ENCODE peak calls at places on chromosomes 4 and X, in ten cellular contexts. H, T, E, Z, X, M, B, G, U and V are unnamed samples.
A peak's percentile ranks its signal among the peaks of the same experiment; 100 is the strongest.

GRCh38 chr4:95363579-95363965 is 185.2 kb downstream of the UNC5C start:
- DNase-seq in G (no peak), E (no peak), B (no peak), Z (no peak), X (no peak), T (no peak), U (no peak), H (no peak), M (no peak), V (no peak)

GRCh38 chrX:52341493-52341892 is 27.3 kb upstream of the XAGE2 start:
- DNase-seq in E (no peak), Z (no peak), H (no peak), T (no peak), U (no peak), M (no peak), X (no peak), G (no peak), B (no peak), V (no peak)

GRCh38 chrX:119870626-119871131 is 854 bp downstream of the RNF113A start:
- DNase-seq in T (peak; percentile 21), G (no peak), X (peak; percentile 29), B (no peak), U (peak; percentile 17), H (peak; percentile 27), E (no peak), M (no peak), Z (no peak), V (no peak)

GRCh38 chr4:121189811-121190210 is 25.7 kb upstream of the TNIP3 start:
- DNase-seq in H (no peak), U (no peak), T (no peak), B (no peak), E (no peak), Z (no peak), G (no peak), M (no peak), X (peak; percentile 13), V (no peak)

GRCh38 chrX:153794897-153795816 is 689 bp downstream of the SSR4 start:
- DNase-seq in M (no peak), X (peak; percentile 19), B (no peak), T (peak; percentile 35), H (no peak), Z (no peak), U (no peak), G (peak; percentile 17), E (no peak), V (no peak)

GRCh38 chrX:7225338-7225737 is 77.4 kb upstream of the PUDP start:
- DNase-seq in M (no peak), Z (no peak), X (no peak), H (no peak), G (no peak), E (no peak), U (no peak), T (no peak), B (no peak), V (no peak)

GRCh38 chr4:131091896-131092295 is 1995.9 kb downstream of the C4orf33 start:
- DNase-seq in X (no peak), M (no peak), H (peak; percentile 74), B (no peak), T (no peak), U (peak; percentile 64), G (peak; percentile 45), Z (no peak), E (no peak), V (peak; percentile 64)

GRCh38 chrX:2452317-2452784 is 48.4 kb downstream of the DHRSX start:
- DNase-seq in B (no peak), M (no peak), T (no peak), X (no peak), U (no peak), Z (no peak), E (no peak), G (no peak), H (no peak), V (no peak)

GRCh38 chr4:171812377-171813194 is 618 bp upstream of the GALNTL6 start:
- DNase-seq in B (no peak), T (peak; percentile 11), Z (no peak), E (no peak), U (no peak), H (peak; percentile 53), M (no peak), G (peak; percentile 8), X (no peak), V (no peak)

GRCh38 chr4:147843162-147843561 is 111.3 kb downstream of the ARHGAP10 start:
- DNase-seq in G (peak; percentile 30), Z (no peak), H (peak; percentile 50), X (no peak), U (no peak), T (no peak), E (no peak), M (no peak), B (no peak), V (no peak)

GRCh38 chr4:30619679-30620078 is 100.5 kb upstream of the PCDH7 start:
- DNase-seq in G (no peak), B (no peak), Z (no peak), X (no peak), T (no peak), U (peak; percentile 29), H (no peak), M (no peak), E (no peak), V (peak; percentile 11)

GRCh38 chr4:163332526-163333405 is at the start of gene NPY1R:
- DNase-seq in Z (peak; percentile 68), E (peak; percentile 36), H (peak; percentile 89), T (peak; percentile 40), B (peak; percentile 90), M (peak; percentile 48), X (peak; percentile 75), G (peak; percentile 73), U (peak; percentile 83), V (peak; percentile 66)

GRCh38 chrX:105646592-105647372 is 175.6 kb upstream of the NRK start:
- DNase-seq in B (no peak), G (no peak), H (no peak), U (no peak), Z (no peak), X (no peak), E (no peak), M (no peak), T (no peak), V (no peak)

GRCh38 chr4:77358315-77358928 is 201.4 kb downstream of the CCNG2 start:
- DNase-seq in T (no peak), Z (no peak), B (no peak), M (no peak), X (no peak), E (no peak), U (peak; percentile 37), G (peak; percentile 8), H (peak; percentile 73), V (peak; percentile 28)

GRCh38 chrX:37779857-37780256 is at the start of gene CYBB:
- DNase-seq in X (no peak), H (no peak), M (no peak), Z (no peak), U (no peak), E (no peak), B (no peak), T (no peak), G (no peak), V (no peak)
- H3K4me3 ChIP-seq in X (peak within 1 kb of the TSS; percentile 7), H (no peak within 1 kb of the TSS), M (no peak within 1 kb of the TSS), Z (no peak within 1 kb of the TSS), U (no peak within 1 kb of the TSS), E (no peak within 1 kb of the TSS), B (no peak within 1 kb of the TSS), T (peak within 1 kb of the TSS; percentile 16), G (no peak within 1 kb of the TSS), V (no peak within 1 kb of the TSS)

GRCh38 chr4:6681191-6681590 is 12.5 kb upstream of the S100P start:
- DNase-seq in E (no peak), G (no peak), X (no peak), Z (no peak), B (no peak), U (no peak), H (no peak), T (no peak), M (no peak), V (no peak)
- TF ChIP-seq CTCF in E (no peak), G (peak; percentile 36), X (peak; percentile 19), Z (no peak), B (no peak), U (no peak), H (peak; percentile 56), T (peak; percentile 20), M (no peak), V (no peak)

GRCh38 chr4:65671402-65671801 is 1.1 kb upstream of the EPHA5 start:
- DNase-seq in X (no peak), T (no peak), Z (no peak), U (no peak), B (no peak), G (no peak), M (no peak), E (no peak), H (no peak), V (no peak)
- H3K4me3 ChIP-seq in X (no peak overlapping the region), T (no peak overlapping the region), Z (no peak overlapping the region), U (peak overlapping the region; percentile 73), B (no peak overlapping the region), G (no peak overlapping the region), M (no peak overlapping the region), E (no peak overlapping the region), H (peak overlapping the region; percentile 65), V (peak overlapping the region; percentile 85)

GRCh38 chr4:139223682-139224317 is 46.8 kb upstream of the ELF2 start:
- DNase-seq in G (no peak), X (no peak), B (peak; percentile 69), Z (no peak), T (peak; percentile 31), H (no peak), U (peak; percentile 75), M (peak; percentile 44), E (no peak), V (peak; percentile 72)

GRCh38 chr4:139229534-139230039 is 50.4 kb downstream of the MGARP start:
- DNase-seq in Z (no peak), B (no peak), M (no peak), E (no peak), U (peak; percentile 72), T (no peak), H (peak; percentile 79), G (peak; percentile 49), X (no peak), V (peak; percentile 49)

GRCh38 chr4:139222215-139222614 is 45.2 kb upstream of the ELF2 start:
- DNase-seq in U (no peak), H (no peak), E (no peak), Z (no peak), B (no peak), M (no peak), X (no peak), T (no peak), G (no peak), V (no peak)

GRCh38 chr4:139232751-139233150 is 47.3 kb downstream of the MGARP start:
- DNase-seq in M (no peak), G (no peak), B (no peak), U (no peak), E (no peak), Z (no peak), H (no peak), X (no peak), T (no peak), V (no peak)

DNA sequence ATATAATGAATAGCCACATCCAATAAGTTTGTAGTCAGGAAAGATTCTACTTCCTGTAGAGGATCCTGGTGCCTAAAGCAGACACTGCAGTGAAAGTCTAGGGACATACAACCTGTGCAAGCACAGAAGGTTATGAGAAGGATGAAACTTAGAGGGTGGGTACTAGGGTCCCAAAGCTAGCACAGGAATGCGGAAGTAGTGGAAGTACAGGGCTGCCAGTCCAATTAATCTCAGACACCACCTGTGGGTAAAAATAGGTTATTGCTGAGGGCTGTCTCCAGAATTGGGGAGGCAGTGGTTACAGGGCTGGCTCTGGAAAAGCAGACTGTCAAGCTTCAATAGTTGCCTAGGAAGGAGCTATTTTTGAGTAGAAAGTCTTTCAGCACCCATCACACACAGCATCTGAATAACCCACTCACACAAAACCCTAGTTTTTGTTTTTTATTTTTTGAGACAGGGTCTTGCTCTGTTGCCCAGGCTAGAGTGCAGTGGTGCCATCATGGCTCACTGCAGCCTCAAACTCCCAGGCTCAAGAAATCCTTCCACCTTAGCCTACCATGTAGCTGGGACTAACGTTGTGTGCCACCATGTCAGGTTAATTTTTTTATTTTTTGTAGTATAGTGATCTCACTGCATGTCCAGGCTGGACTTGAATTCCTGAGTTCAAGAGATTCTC is 50.8 kb upstream of the ELF2 start:
- DNase-seq in H (peak; percentile 24), Z (no peak), E (no peak), T (no peak), G (peak; percentile 7), B (no peak), U (no peak), X (no peak), M (no peak), V (no peak)
- TF ChIP-seq CTCF in H (peak; percentile 42), Z (no peak), E (no peak), T (peak; percentile 11), G (no peak), B (no peak), U (no peak), X (no peak), M (peak; percentile 37), V (peak; percentile 21)